ENCODE peak calls at places on chromosomes 4 and X, in four cellular contexts. A is body of pancreas, B is stomach, N is tibial nerve. O is an unnamed sample. For H3K27me3, the result is how much of the 10 kb centered on the place peaks cover.

GRCh38 chr4:68912807-68913206 is 38.8 kb downstream of the UGT2A3 start:
- DNase-seq in A (no peak), B (no peak), N (no peak), O (no peak)

GRCh38 chrX:1468250-1468772 is 15.6 kb upstream of the ASMTL start:
- DNase-seq in A (no peak), B (peak), N (no peak), O (no peak)

GRCh38 chr4:126223784-126224407 is 909.1 kb downstream of the FAT4 start:
- DNase-seq in A (no peak), B (no peak), N (no peak), O (no peak)

GRCh38 chr4:8439168-8439567 is 1.4 kb downstream of the ACOX3 start:
- DNase-seq in A (peak), B (no peak), N (no peak), O (no peak)

GRCh38 chr4:5888222-5888701 is 4.6 kb downstream of the CRMP1 start:
- DNase-seq in A (no peak), B (no peak), N (no peak), O (no peak)

GRCh38 chrX:45850775-45851433 is 650.2 kb upstream of the DIPK2B start:
- DNase-seq in A (peak), B (peak), N (no peak), O (no peak)

GRCh38 chr4:25320374-25321172 is 8.0 kb downstream of the ZCCHC4 start:
- DNase-seq in A (no peak), B (no peak), N (no peak), O (no peak)

GRCh38 chr4:42371306-42372063 is 25.8 kb upstream of the SHISA3 start:
- DNase-seq in A (no peak), B (no peak), N (no peak), O (no peak)

GRCh38 chr4:137981277-137981676 is 260.9 kb downstream of the SLC7A11 start:
- DNase-seq in A (no peak), B (no peak), N (no peak), O (no peak)

GRCh38 chr4:168759321-168759720 is 250.7 kb downstream of the CBR4 start:
- DNase-seq in A (no peak), B (no peak), N (no peak), O (no peak)

GRCh38 chrX:51336584-51336983 is 4.0 kb downstream of the NUDT10 start:
- DNase-seq in A (peak), B (no peak), N (no peak), O (peak)

GRCh38 chr4:26069218-26069617 is 155.2 kb downstream of the SMIM20 start:
- DNase-seq in A (no peak), B (no peak), N (no peak), O (no peak)

GRCh38 chrX:105698386-105698785 is 124.0 kb upstream of the NRK start:
- DNase-seq in A (no peak), B (no peak), N (no peak), O (no peak)

GRCh38 chr4:39539026-39539690 is 11.9 kb upstream of the UGDH start:
- DNase-seq in A (peak), B (peak), N (no peak), O (no peak)

GRCh38 chr4:168560835-168561210 is 64.0 kb downstream of the PALLD start:
- DNase-seq in A (no peak), B (no peak), N (no peak), O (no peak)

GRCh38 chr4:39051454-39051853 is 10.6 kb upstream of the KLHL5 start:
- DNase-seq in A (no peak), B (no peak), N (no peak), O (no peak)

GRCh38 chrX:133856819-133857218 is 128.6 kb downstream of the GPC3 start:
- DNase-seq in A (no peak), B (no peak), N (no peak), O (no peak)

GRCh38 chr4:159496248-159496647 is 393.4 kb downstream of the RAPGEF2 start:
- DNase-seq in A (no peak), B (no peak), N (no peak), O (no peak)

GRCh38 chrX:25721564-25721963 is 416.6 kb upstream of the MAGEB18 start:
- DNase-seq in A (no peak), B (no peak), N (no peak), O (no peak)

GRCh38 chr4:20194079-20195013 is 57.4 kb upstream of the SLIT2 start:
- DNase-seq in A (no peak), B (no peak), N (no peak), O (no peak)

GRCh38 chr4:157045507-157046127 is 30.3 kb upstream of the GLRB start:
- DNase-seq in A (peak), B (no peak), N (no peak), O (no peak)

GRCh38 chr4:38765391-38765790 is 17.4 kb downstream of the TLR10 start:
- DNase-seq in A (no peak), B (no peak), N (no peak), O (no peak)

DNA sequence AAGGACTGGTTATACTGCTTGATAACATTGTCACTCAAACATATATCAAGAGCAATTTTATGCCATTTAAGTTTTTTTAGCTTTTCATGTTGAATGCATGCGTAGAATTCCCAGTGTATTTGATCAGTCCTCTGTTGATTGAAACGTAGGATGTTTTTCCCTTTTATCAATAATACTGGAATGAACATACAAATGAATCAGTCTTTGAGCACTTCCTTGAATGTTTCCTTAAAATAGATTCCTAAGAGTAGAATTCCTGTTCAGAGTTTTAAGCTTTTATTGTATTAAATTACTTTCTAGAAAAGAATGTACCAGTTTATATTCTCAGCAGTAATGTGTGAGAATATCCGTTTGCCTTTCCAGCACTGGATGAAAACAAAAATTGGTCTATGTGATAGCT is 37.8 kb downstream of the ADD1 start:
- DNase-seq in A (no peak), B (no peak), N (no peak), O (no peak)
- H3K27ac ChIP-seq in A (no peak), B (peak), N (no peak), O (no peak)

GRCh38 chrX:64152857-64153256 is 52.7 kb downstream of the AMER1 start:
- DNase-seq in A (no peak), B (peak), N (no peak), O (no peak)

GRCh38 chrX:64150775-64151174 is 54.7 kb downstream of the AMER1 start:
- DNase-seq in A (no peak), B (no peak), N (no peak), O (no peak)

DNA sequence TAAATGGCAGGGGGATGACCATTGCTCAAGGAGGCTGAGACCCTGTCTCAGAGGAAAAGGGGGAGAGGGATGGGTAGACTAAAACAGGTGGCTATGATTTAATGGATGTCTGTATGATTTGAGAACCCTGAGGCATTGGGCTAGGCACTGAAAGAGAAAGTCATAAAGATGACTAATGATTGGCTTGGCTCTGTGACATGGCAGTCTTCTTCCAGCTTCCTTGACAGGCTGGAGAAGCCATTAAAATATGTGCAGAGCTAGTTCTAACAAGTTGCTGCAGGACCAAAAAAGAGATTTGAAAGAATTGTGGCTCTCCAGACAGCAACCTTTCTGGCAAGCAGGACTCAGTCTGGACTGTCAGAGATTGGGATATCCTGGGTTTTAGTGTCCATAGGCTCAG is 53.6 kb downstream of the AMER1 start:
- DNase-seq in A (no peak), B (no peak), N (no peak), O (no peak)
- TF ChIP-seq POLR2A in A (no peak), B (no peak), N (no peak), O (no peak)

GRCh38 chr4:110625593-110626292 is 2.9 kb upstream of the PITX2 start:
- DNase-seq in A (no peak), B (no peak), N (no peak), O (no peak)
- H3K27me3 ChIP-seq in A (under half), B (half or more), N (under half), O (under half)

DNA sequence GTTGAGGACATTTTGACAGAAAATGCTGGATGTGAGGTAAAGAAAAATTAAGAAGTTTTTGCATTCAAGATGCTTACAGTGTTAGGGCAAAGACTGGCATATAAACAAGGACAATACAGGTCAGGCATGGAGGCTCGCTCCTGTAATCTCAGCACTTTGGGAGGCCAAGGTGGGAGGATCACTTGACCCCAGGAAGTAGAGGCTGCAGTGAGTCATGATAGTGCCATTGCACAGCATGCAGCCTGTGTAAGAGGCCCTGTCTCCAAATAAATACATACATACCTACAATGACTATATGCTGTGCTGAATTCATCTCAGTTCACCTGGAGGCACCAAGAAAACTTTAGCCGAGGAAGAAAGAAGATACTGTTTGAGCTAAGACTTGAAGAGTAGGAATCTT is 2.3 kb downstream of the MAGT1 start:
- DNase-seq in A (no peak), B (no peak), N (no peak), O (no peak)
- H3K27ac ChIP-seq in A (no peak), B (no peak), N (no peak), O (no peak)

DNA sequence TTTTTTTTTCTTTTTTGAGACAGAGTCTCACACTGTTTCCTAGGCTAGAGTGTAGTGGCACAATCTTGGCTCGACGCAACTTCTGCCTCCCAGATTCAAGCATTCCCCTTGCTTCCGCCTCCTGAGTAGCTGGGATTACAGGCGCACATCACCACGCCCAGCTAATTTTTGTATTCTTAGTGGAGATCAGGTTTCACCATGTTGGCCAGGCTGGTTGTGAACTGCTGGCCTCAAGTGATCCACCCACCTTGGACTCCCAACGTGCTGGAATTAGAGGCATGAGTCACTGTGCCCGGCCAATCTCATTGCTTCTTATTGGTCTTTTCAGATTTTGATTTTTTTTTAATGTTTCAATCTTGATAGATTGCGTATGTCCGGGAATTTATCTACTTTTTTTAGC is 124.4 kb downstream of the NBDY start:
- DNase-seq in A (no peak), B (no peak), N (no peak), O (no peak)
- TF ChIP-seq POLR2A in A (no peak), B (no peak), N (no peak), O (no peak)

GRCh38 chr4:107826427-107826980 is 1.8 kb downstream of the SGMS2 start:
- DNase-seq in A (peak), B (no peak), N (no peak), O (no peak)
- H3K27me3 ChIP-seq in A (under half), B (under half), N (under half), O (under half)

GRCh38 chr4:75542824-75543223 is 13.0 kb upstream of the ODAPH start:
- DNase-seq in A (no peak), B (no peak), N (no peak), O (no peak)
- H3K27ac ChIP-seq in A (no peak), B (no peak), N (no peak), O (no peak)

GRCh38 chrX:120485562-120486520 is 16.7 kb upstream of the LAMP2 start:
- DNase-seq in A (peak), B (peak), N (peak), O (peak)
- TF ChIP-seq POLR2A in A (peak), B (no peak), N (peak), O (no peak)

GRCh38 chrX:122076241-122076640 is 1028.8 kb downstream of the GLUD2 start:
- DNase-seq in A (no peak), B (no peak), N (no peak), O (no peak)
- H3K27me3 ChIP-seq in A (under half), B (under half), N (under half), O (under half)

GRCh38 chr4:15694431-15694830 is 8.4 kb upstream of the BST1 start:
- DNase-seq in A (no peak), B (no peak), N (no peak), O (no peak)

GRCh38 chr4:15691346-15692140 is 9.9 kb downstream of the FAM200B start:
- DNase-seq in A (no peak), B (no peak), N (no peak), O (no peak)

GRCh38 chr4:15688056-15688455 is 6.4 kb downstream of the FAM200B start:
- DNase-seq in A (no peak), B (no peak), N (no peak), O (no peak)

GRCh38 chr4:15689540-15689939 is 7.9 kb downstream of the FAM200B start:
- DNase-seq in A (no peak), B (no peak), N (no peak), O (no peak)

GRCh38 chr4:15690020-15690809 is 8.6 kb downstream of the FAM200B start:
- DNase-seq in A (no peak), B (no peak), N (no peak), O (no peak)
- H3K27ac ChIP-seq in A (no peak), B (no peak), N (no peak), O (peak)